ENCODE peak calls at places on chromosomes 11 and 22, in five cellular contexts. L is astrocyte of the spinal cord, W is AG08396, M is psoas muscle, F is mesothelial cell of epicardium. C is an unnamed sample.

GRCh38 chr22:32469799-32470212 is 4.8 kb upstream of the FBXO7 start:
- DNase-seq in L (peak; percentile 57), W (peak; percentile 70), M (no peak), F (no peak), C (no peak)

GRCh38 chr11:117557321-117557720 is 229.7 kb downstream of the CEP164 start:
- DNase-seq in L (no peak), W (no peak), M (no peak), F (no peak), C (no peak)

GRCh38 chr22:27629908-27630733 is 171.4 kb downstream of the MN1 start:
- DNase-seq in L (no peak), W (no peak), M (no peak), F (no peak), C (no peak)

GRCh38 chr11:77080643-77081210 is 14.0 kb downstream of the CAPN5 start:
- DNase-seq in L (no peak), W (peak; percentile 51), M (no peak), F (no peak), C (no peak)

GRCh38 chr11:14641801-14642200 is 1.8 kb upstream of the PDE3B start:
- DNase-seq in L (no peak), W (no peak), M (no peak), F (no peak), C (no peak)

GRCh38 chr22:22578702-22579424 is 19.8 kb upstream of the PRAME start:
- DNase-seq in L (peak; percentile 13), W (no peak), M (peak; percentile 21), F (no peak), C (no peak)

GRCh38 chr11:93652161-93652597 is 9.3 kb upstream of the CEP295 start:
- DNase-seq in L (peak; percentile 60), W (peak; percentile 36), M (no peak), F (no peak), C (peak; percentile 49)

GRCh38 chr11:69819541-69820070 is 390 bp upstream of the FGF3 start:
- DNase-seq in L (no peak), W (no peak), M (no peak), F (no peak), C (no peak)

GRCh38 chr11:76723142-76723541 is 52.6 kb upstream of the LRRC32 start:
- DNase-seq in L (no peak), W (no peak), M (no peak), F (no peak), C (no peak)

GRCh38 chr11:128361451-128362020 is 225.8 kb downstream of the ETS1 start:
- DNase-seq in L (peak; percentile 46), W (peak; percentile 51), M (no peak), F (no peak), C (peak; percentile 12)

GRCh38 chr11:65559951-65560537 is 1.9 kb upstream of the LTBP3 start:
- DNase-seq in L (peak; percentile 69), W (no peak), M (no peak), F (no peak), C (no peak)

GRCh38 chr11:67438121-67438902 is 830 bp upstream of the PTPRCAP start:
- DNase-seq in L (no peak), W (no peak), M (no peak), F (no peak), C (no peak)

GRCh38 chr11:103878646-103879045 is 157.8 kb upstream of the DDI1 start:
- DNase-seq in L (no peak), W (no peak), M (no peak), F (no peak), C (no peak)

GRCh38 chr11:64384981-64385952 is 26.3 kb downstream of the RPS6KA4 start:
- DNase-seq in L (no peak), W (no peak), M (no peak), F (no peak), C (no peak)

GRCh38 chr11:6567371-6567745 is 36.1 kb downstream of the RRP8 start:
- DNase-seq in L (no peak), W (no peak), M (no peak), F (no peak), C (no peak)

GRCh38 chr11:134293119-134294113 is 17.2 kb downstream of the GLB1L3 start:
- DNase-seq in L (no peak), W (no peak), M (no peak), F (no peak), C (no peak)

GRCh38 chr22:30079952-30080533 is at the start of gene HORMAD2:
- DNase-seq in L (peak; percentile 64), W (no peak), M (no peak), F (peak; percentile 25), C (no peak)

GRCh38 chr11:134224710-134225662 is 515 bp downstream of the VPS26B start:
- DNase-seq in L (peak; percentile 15), W (peak; percentile 29), M (peak; percentile 66), F (peak; percentile 38), C (peak; percentile 47)

GRCh38 chr11:71488086-71488967 is 35.3 kb downstream of the NADSYN1 start:
- DNase-seq in L (peak; percentile 36), W (no peak), M (no peak), F (no peak), C (no peak)

GRCh38 chr11:128964463-128964930 is 21.8 kb upstream of the TP53AIP1 start:
- DNase-seq in L (no peak), W (no peak), M (no peak), F (no peak), C (peak; percentile 36)

GRCh38 chr11:17154409-17155159 is 53.2 kb downstream of the PIK3C2A start:
- DNase-seq in L (no peak), W (no peak), M (no peak), F (no peak), C (no peak)